ENCODE peak calls at places on chromosomes 6 and 20, in four cellular contexts. H is fibroblast of lung, I is GM23248, N is MM.1S. W is an unnamed sample.

GRCh38 chr6:36349240-36349639 is 12.6 kb upstream of the BNIP5 start:
- DNase-seq in H (no peak), I (no peak), N (peak; percentile 82), W (no peak)

GRCh38 chr6:131803007-131803769 is 4.6 kb upstream of the ENPP1 start:
- DNase-seq in H (no peak), I (no peak), N (no peak), W (no peak)

GRCh38 chr6:43893073-43893472 is 123.1 kb downstream of the VEGFA start:
- DNase-seq in H (no peak), I (no peak), N (no peak), W (no peak)

GRCh38 chr6:132728616-132729015 is 14.8 kb upstream of the VNN1 start:
- DNase-seq in H (no peak), I (no peak), N (no peak), W (no peak)

GRCh38 chr6:119043783-119044182 is 34.7 kb downstream of the FAM184A start:
- DNase-seq in H (no peak), I (no peak), N (no peak), W (no peak)

GRCh38 chr20:64056889-64057627 is 5.9 kb upstream of the TCEA2 start:
- DNase-seq in H (no peak), I (no peak), N (no peak), W (no peak)

GRCh38 chr20:2331092-2331491 is 35.3 kb downstream of the TGM3 start:
- DNase-seq in H (no peak), I (no peak), N (no peak), W (no peak)

GRCh38 chr6:146990821-146991798 is 213.1 kb upstream of the STXBP5 start:
- DNase-seq in H (peak; percentile 88), I (peak; percentile 64), N (no peak), W (no peak)

GRCh38 chr6:64969139-64969538 is 737.9 kb downstream of the EYS start:
- DNase-seq in H (no peak), I (no peak), N (no peak), W (no peak)

GRCh38 chr6:117600008-117600743 is 2.1 kb downstream of the GOPC start:
- DNase-seq in H (peak; percentile 35), I (peak; percentile 33), N (peak; percentile 27), W (peak; percentile 22)

GRCh38 chr6:95087394-95088097 is 489.8 kb upstream of the MANEA start:
- DNase-seq in H (peak; percentile 96), I (peak; percentile 90), N (no peak), W (peak; percentile 23)

GRCh38 chr6:131070061-131070460 is 7.0 kb upstream of the EPB41L2 start:
- DNase-seq in H (no peak), I (no peak), N (no peak), W (no peak)

GRCh38 chr6:70474751-70475150 is 61.4 kb downstream of the FAM135A start:
- DNase-seq in H (peak; percentile 15), I (no peak), N (no peak), W (no peak)

GRCh38 chr20:3786126-3786484 is 435 bp downstream of the CENPB start:
- DNase-seq in H (peak; percentile 66), I (peak; percentile 83), N (no peak), W (peak; percentile 75)

GRCh38 chr6:220736-221475 is 71.4 kb upstream of the DUSP22 start:
- DNase-seq in H (peak; percentile 35), I (peak; percentile 30), N (peak; percentile 31), W (no peak)

GRCh38 chr6:125201961-125202729 is 48.6 kb downstream of the TPD52L1 start:
- DNase-seq in H (peak; percentile 97), I (peak; percentile 79), N (no peak), W (peak; percentile 93)

GRCh38 chr6:36666726-36667591 is 11.6 kb upstream of the CDKN1A start:
- DNase-seq in H (peak; percentile 97), I (peak; percentile 97), N (no peak), W (peak; percentile 93)

GRCh38 chr20:2005831-2006426 is 12.1 kb upstream of the PDYN start:
- DNase-seq in H (peak; percentile 50), I (peak; percentile 74), N (peak; percentile 70), W (peak; percentile 78)

GRCh38 chr20:31517373-31517772 is 3.1 kb downstream of the HM13 start:
- DNase-seq in H (peak; percentile 60), I (peak; percentile 89), N (no peak), W (peak; percentile 83)

GRCh38 chr6:129617986-129618385 is 92.0 kb downstream of the ARHGAP18 start:
- DNase-seq in H (no peak), I (peak; percentile 37), N (no peak), W (peak; percentile 34)

GRCh38 chr20:10848810-10849370 is 175.1 kb upstream of the JAG1 start:
- DNase-seq in H (peak; percentile 92), I (peak; percentile 94), N (no peak), W (peak; percentile 94)

GRCh38 chr6:57421503-57421902 is 104.1 kb downstream of the PRIM2 start:
- DNase-seq in H (no peak), I (no peak), N (no peak), W (peak; percentile 20)

GRCh38 chr20:63955281-63955845 is 853 bp downstream of the UCKL1 start:
- DNase-seq in H (peak; percentile 33), I (peak; percentile 69), N (no peak), W (peak; percentile 71)

GRCh38 chr6:7805088-7805756 is 79.3 kb downstream of the BMP6 start:
- DNase-seq in H (no peak), I (no peak), N (no peak), W (no peak)

GRCh38 chr20:43974665-43975064 is 60.0 kb downstream of the TOX2 start:
- DNase-seq in H (no peak), I (no peak), N (no peak), W (no peak)

GRCh38 chr6:119110601-119111548 is 32.4 kb upstream of the FAM184A start:
- DNase-seq in H (peak; percentile 69), I (peak; percentile 77), N (peak; percentile 71), W (peak; percentile 80)

GRCh38 chr6:127384007-127384406 is 40.6 kb upstream of the ECHDC1 start:
- DNase-seq in H (peak; percentile 69), I (peak; percentile 9), N (no peak), W (peak; percentile 62)

GRCh38 chr6:10759884-10760329 is 12.3 kb downstream of the TMEM14B start:
- DNase-seq in H (peak; percentile 60), I (peak; percentile 92), N (no peak), W (peak; percentile 7)

GRCh38 chr6:74068945-74069570 is 373.1 kb downstream of the CD109 start:
- DNase-seq in H (peak; percentile 89), I (peak; percentile 86), N (no peak), W (peak; percentile 73)

GRCh38 chr20:54058420-54059139 is 11.8 kb downstream of the BCAS1 start:
- DNase-seq in H (no peak), I (no peak), N (no peak), W (no peak)

GRCh38 chr20:13294522-13294921 is 73.4 kb downstream of the ISM1 start:
- DNase-seq in H (no peak), I (no peak), N (no peak), W (no peak)
- H3K4me1 ChIP-seq in H (no peaks in the 10 kb centered on the region), I (no peaks in the 10 kb centered on the region), N (no peaks in the 10 kb centered on the region), W (peaks cover 7% of the 10 kb centered on the region)

GRCh38 chr6:101722991-101723579 is 329.6 kb downstream of the GRIK2 start:
- DNase-seq in H (peak; percentile 97), I (peak; percentile 89), N (no peak), W (peak; percentile 94)
- H3K9ac ChIP-seq in H (no peak overlapping the region), I (peak overlapping the region; percentile 37), N (no peak overlapping the region), W (peak overlapping the region; percentile 28)

GRCh38 chr6:31465185-31465536 is 32.8 kb upstream of the MICB start:
- DNase-seq in H (no peak), I (no peak), N (no peak), W (no peak)
- H3K4me1 ChIP-seq in H (peaks cover 6% of the 10 kb centered on the region), I (no peaks in the 10 kb centered on the region), N (peaks cover 24% of the 10 kb centered on the region), W (peaks cover 14% of the 10 kb centered on the region)

GRCh38 chr6:157221817-157222175 is 101.5 kb downstream of the TMEM242 start:
- DNase-seq in H (no peak), I (no peak), N (no peak), W (no peak)
- H3K9ac ChIP-seq in H (no peak overlapping the region), I (no peak overlapping the region), N (no peak overlapping the region), W (no peak overlapping the region)

DNA sequence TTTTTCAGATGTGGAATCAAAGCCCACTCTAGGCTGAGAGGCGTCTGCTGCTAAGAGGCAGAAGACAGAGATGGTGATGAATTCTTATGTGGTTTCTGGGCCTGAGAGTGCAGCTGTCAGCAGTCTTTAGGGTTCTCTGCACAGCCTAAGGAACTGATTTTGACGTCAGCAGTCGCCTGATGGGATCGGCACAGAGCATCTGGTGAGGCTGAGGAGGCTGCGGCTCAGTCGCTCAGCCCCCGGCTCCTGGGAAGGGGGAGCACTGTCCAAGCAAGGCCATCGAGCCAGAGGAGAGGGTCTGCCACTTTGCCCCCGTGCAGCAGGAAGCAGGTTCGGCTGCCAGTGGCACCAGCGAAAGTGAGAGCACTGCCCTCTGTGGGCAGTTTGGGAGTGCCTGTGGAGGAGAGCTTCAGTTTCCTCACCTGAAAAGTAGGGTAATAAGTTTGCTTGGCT is 92.5 kb downstream of the TCP11 start:
- DNase-seq in H (peak; percentile 95), I (peak; percentile 79), N (peak; percentile 87), W (no peak)
- H3K4me1 ChIP-seq in H (peaks cover 40% of the 10 kb centered on the region), I (peaks cover 55% of the 10 kb centered on the region), N (peaks cover 21% of the 10 kb centered on the region), W (peaks cover 83% of the 10 kb centered on the region)

GRCh38 chr6:34143884-34144580 is 1.9 kb downstream of the GRM4 start:
- DNase-seq in H (no peak), I (peak; percentile 29), N (no peak), W (peak; percentile 31)
- H3K9ac ChIP-seq in H (no peak overlapping the region), I (no peak overlapping the region), N (no peak overlapping the region), W (no peak overlapping the region)

GRCh38 chr6:63440057-63440456 is 120.3 kb upstream of the LGSN start:
- DNase-seq in H (no peak), I (no peak), N (no peak), W (no peak)

GRCh38 chr6:63437058-63437457 is 117.3 kb upstream of the LGSN start:
- DNase-seq in H (no peak), I (no peak), N (no peak), W (no peak)

GRCh38 chr6:63436356-63436755 is 116.6 kb upstream of the LGSN start:
- DNase-seq in H (no peak), I (no peak), N (no peak), W (no peak)

GRCh38 chr6:63430985-63431519 is 111.3 kb upstream of the LGSN start:
- DNase-seq in H (no peak), I (no peak), N (no peak), W (no peak)

GRCh38 chr6:63434936-63435335 is 115.2 kb upstream of the LGSN start:
- DNase-seq in H (no peak), I (no peak), N (no peak), W (no peak)
- H3K4me1 ChIP-seq in H (no peaks in the 10 kb centered on the region), I (no peaks in the 10 kb centered on the region), N (no peaks in the 10 kb centered on the region), W (no peaks in the 10 kb centered on the region)

W was measured in adipocyte.